ENCODE peak calls at places on chromosomes 4 and X, in six cellular contexts. N is BE2C, B is K562, T is Right ventricle myocardium superior, L is kidney glomerular epithelial cell, Q is spleen. O is an unnamed sample.

GRCh38 chr4:76210502-76210901 is 3.1 kb downstream of the SCARB2 start:
- DNase-seq in T (no peak), Q (no peak), L (no peak), B (no peak), N (no peak), O (no peak)

GRCh38 chrX:120308558-120308957 is 2.7 kb downstream of the TMEM255A start:
- DNase-seq in L (no peak), B (no peak), Q (no peak), T (no peak), N (no peak), O (no peak)

GRCh38 chr4:90689739-90690138 is 562.5 kb downstream of the CCSER1 start:
- DNase-seq in Q (no peak), B (no peak), T (no peak), N (no peak), L (no peak), O (no peak)

GRCh38 chr4:55116450-55116849 is 8.9 kb downstream of the KDR start:
- DNase-seq in Q (no peak), L (no peak), N (no peak), B (no peak), T (no peak), O (no peak)

GRCh38 chr4:6948134-6948460 is 38.5 kb downstream of the TBC1D14 start:
- DNase-seq in Q (no peak), L (no peak), N (no peak), B (no peak), T (no peak), O (no peak)

GRCh38 chr4:120156115-120156718 is 89.6 kb upstream of the MAD2L1 start:
- DNase-seq in B (peak; percentile 9), N (peak; percentile 30), Q (no peak), L (peak; percentile 32), T (no peak), O (no peak)

GRCh38 chr4:16226816-16227461 is 668 bp upstream of the TAPT1 start:
- DNase-seq in T (peak; percentile 76), N (peak; percentile 56), B (peak; percentile 51), Q (peak; percentile 91), L (no peak), O (peak; percentile 85)

GRCh38 chrX:39764441-39764914 is 333.3 kb downstream of the BCOR start:
- DNase-seq in Q (no peak), N (no peak), B (no peak), L (no peak), T (no peak), O (no peak)

GRCh38 chr4:42703776-42704175 is 46.9 kb upstream of the ATP8A1 start:
- DNase-seq in Q (no peak), N (peak; percentile 28), T (no peak), B (no peak), L (no peak), O (no peak)

GRCh38 chr4:2534904-2535385 is 1.5 kb upstream of the FAM193A start:
- DNase-seq in B (no peak), L (no peak), Q (no peak), T (no peak), N (no peak), O (no peak)

GRCh38 chr4:64747919-64748715 is 338.9 kb upstream of the TECRL start:
- DNase-seq in T (no peak), L (no peak), B (no peak), Q (peak; percentile 68), N (no peak), O (peak; percentile 78)

GRCh38 chr4:2817701-2818350 is 24.9 kb downstream of the SH3BP2 start:
- DNase-seq in Q (peak; percentile 85), T (no peak), B (no peak), N (peak; percentile 55), L (no peak), O (no peak)

GRCh38 chr4:97656034-97656720 is 487.1 kb downstream of the STPG2 start:
- DNase-seq in Q (no peak), L (peak; percentile 40), T (no peak), N (no peak), B (no peak), O (no peak)

GRCh38 chr4:10083331-10083769 is 33.2 kb downstream of the WDR1 start:
- DNase-seq in Q (peak; percentile 61), N (no peak), T (peak; percentile 21), B (no peak), L (no peak), O (peak; percentile 71)

GRCh38 chr4:113434247-113434587 is 327.3 kb downstream of the CAMK2D start:
- DNase-seq in L (peak; percentile 68), Q (no peak), N (no peak), T (no peak), B (no peak), O (no peak)

GRCh38 chr4:149113804-149114430 is 671.7 kb upstream of the NR3C2 start:
- DNase-seq in B (no peak), T (no peak), N (no peak), Q (no peak), L (peak; percentile 79), O (no peak)

O was measured in posterior vena cava.